ENCODE peak calls at places on chromosomes 12 and 14, in five cellular contexts. L is stomach, E is tibial nerve, N is K562, X is HepG2. Q is an unnamed sample.

GRCh38 chr12:39127401-39127800 is 222.0 kb upstream of the CPNE8 start:
- DNase-seq in N (no peak), E (no peak), X (peak; percentile 3), L (no peak), Q (no peak)

GRCh38 chr12:68148261-68148951 is 11.1 kb downstream of the IFNG start:
- DNase-seq in N (no peak), X (no peak), E (no peak), L (no peak), Q (no peak)

GRCh38 chr12:47105914-47106674 is 26.3 kb upstream of the AMIGO2 start:
- DNase-seq in E (no peak), N (no peak), X (no peak), L (peak; percentile 61), Q (no peak)

GRCh38 chr12:45178771-45179170 is 37.1 kb upstream of the ANO6 start:
- DNase-seq in E (no peak), X (no peak), L (no peak), N (no peak), Q (no peak)

GRCh38 chr12:100706029-100706428 is 88.5 kb upstream of the ANO4 start:
- DNase-seq in X (no peak), L (no peak), N (no peak), E (no peak), Q (no peak)

GRCh38 chr14:95140060-95140858 is 17.1 kb downstream of the DICER1 start:
- DNase-seq in N (no peak), L (no peak), E (no peak), X (no peak), Q (no peak)

GRCh38 chr12:111788178-111788654 is 21.5 kb downstream of the ALDH2 start:
- DNase-seq in X (no peak), E (no peak), L (peak; percentile 54), N (no peak), Q (peak; percentile 86)

GRCh38 chr14:72924332-72924731 is 1.9 kb upstream of the DCAF4 start:
- DNase-seq in E (no peak), X (peak; percentile 43), N (no peak), L (peak; percentile 56), Q (no peak)

GRCh38 chr12:70756118-70756517 is 118.9 kb upstream of the PTPRB start:
- DNase-seq in E (no peak), L (no peak), X (no peak), N (peak; percentile 51), Q (no peak)

GRCh38 chr14:36506732-36507614 is 13.1 kb downstream of the NKX2-1 start:
- DNase-seq in N (no peak), X (no peak), E (no peak), L (no peak), Q (no peak)

GRCh38 chr12:77324763-77325468 is 259.5 kb upstream of the E2F7 start:
- DNase-seq in X (peak; percentile 33), E (peak; percentile 53), N (peak; percentile 21), L (peak; percentile 79), Q (peak; percentile 80)

GRCh38 chr12:31931796-31932715 is 27.2 kb upstream of the RESF1 start:
- DNase-seq in E (no peak), X (no peak), L (no peak), N (no peak), Q (no peak)

GRCh38 chr12:41905703-41906297 is 238.9 kb downstream of the GXYLT1 start:
- DNase-seq in E (no peak), N (no peak), L (no peak), X (no peak), Q (no peak)

GRCh38 chr12:18275974-18276373 is 14.7 kb downstream of the PIK3C2G start:
- DNase-seq in E (no peak), L (no peak), X (no peak), N (no peak), Q (no peak)

GRCh38 chr12:132561784-132562156 is 48.6 kb downstream of the LRCOL1 start:
- DNase-seq in E (no peak), X (no peak), L (peak; percentile 36), N (peak; percentile 46), Q (no peak)

GRCh38 chr12:89474615-89475014 is 50.0 kb downstream of the GALNT4 start:
- DNase-seq in N (no peak), X (no peak), E (no peak), L (no peak), Q (no peak)

GRCh38 chr12:66013224-66013623 is 117.3 kb downstream of the LLPH start:
- DNase-seq in X (no peak), L (no peak), N (no peak), E (no peak), Q (no peak)

GRCh38 chr12:128613821-128614220 is 209.9 kb downstream of the SLC15A4 start:
- DNase-seq in X (no peak), N (no peak), E (no peak), L (no peak), Q (no peak)

GRCh38 chr12:62910549-62911169 is 24.3 kb downstream of the PPM1H start:
- DNase-seq in X (no peak), E (no peak), N (peak; percentile 51), L (peak; percentile 62), Q (no peak)

GRCh38 chr12:94174576-94174975 is 26.2 kb downstream of the PLXNC1 start:
- DNase-seq in X (no peak), L (no peak), E (no peak), N (no peak), Q (no peak)

GRCh38 chr12:267581-268482 is 5.2 kb upstream of the SLC6A13 start:
- DNase-seq in L (no peak), X (no peak), E (no peak), N (no peak), Q (no peak)

GRCh38 chr14:81776531-81776930 is 242.9 kb upstream of the SEL1L start:
- DNase-seq in E (no peak), X (no peak), L (no peak), N (no peak), Q (no peak)

GRCh38 chr14:32639208-32639607 is 299.5 kb upstream of the NPAS3 start:
- DNase-seq in X (no peak), E (no peak), L (no peak), N (no peak), Q (no peak)
- H3K4me1 ChIP-seq in X (no peaks in the 10 kb centered on the region), E (no peaks in the 10 kb centered on the region), L (no peaks in the 10 kb centered on the region), N (no peaks in the 10 kb centered on the region), Q (peaks cover 3% of the 10 kb centered on the region)

DNA sequence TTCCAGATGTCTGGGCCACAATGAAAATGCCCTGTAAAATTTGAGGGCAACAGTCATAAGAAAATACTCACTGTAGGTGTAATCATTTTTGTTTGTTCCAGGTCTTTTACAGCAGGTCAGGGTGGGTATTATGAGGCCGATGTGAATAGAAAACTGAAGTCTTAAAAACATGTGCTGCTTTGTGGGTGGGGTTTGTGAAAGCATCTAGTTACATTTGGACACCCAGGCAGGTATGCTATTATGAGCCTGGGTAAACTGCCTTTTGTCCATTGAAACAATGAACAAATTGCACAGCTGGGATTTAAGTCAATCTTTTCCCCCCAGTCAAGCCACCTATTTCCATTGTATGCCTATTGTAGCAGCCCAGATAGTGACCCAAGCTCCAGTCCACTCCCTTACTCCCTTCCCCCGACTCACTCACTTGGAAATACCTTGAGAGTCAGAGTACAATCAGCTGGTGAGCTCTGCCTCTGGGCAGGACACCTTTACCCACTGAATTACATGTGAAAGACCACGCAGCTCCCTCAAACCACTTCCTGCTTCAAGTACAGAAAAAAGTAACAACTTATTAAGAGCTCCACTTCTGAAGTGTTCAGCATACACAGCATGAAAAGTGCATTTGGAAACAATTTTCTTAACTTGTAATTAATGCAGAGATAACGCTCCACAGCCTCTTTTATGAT is 1.8 kb downstream of the IGF1 start:
- DNase-seq in N (no peak), E (no peak), L (peak; percentile 28), X (no peak), Q (no peak)
- TF ChIP-seq EP300 in N (no peak), E (no peak), L (no peak), X (no peak), Q (no peak)

DNA sequence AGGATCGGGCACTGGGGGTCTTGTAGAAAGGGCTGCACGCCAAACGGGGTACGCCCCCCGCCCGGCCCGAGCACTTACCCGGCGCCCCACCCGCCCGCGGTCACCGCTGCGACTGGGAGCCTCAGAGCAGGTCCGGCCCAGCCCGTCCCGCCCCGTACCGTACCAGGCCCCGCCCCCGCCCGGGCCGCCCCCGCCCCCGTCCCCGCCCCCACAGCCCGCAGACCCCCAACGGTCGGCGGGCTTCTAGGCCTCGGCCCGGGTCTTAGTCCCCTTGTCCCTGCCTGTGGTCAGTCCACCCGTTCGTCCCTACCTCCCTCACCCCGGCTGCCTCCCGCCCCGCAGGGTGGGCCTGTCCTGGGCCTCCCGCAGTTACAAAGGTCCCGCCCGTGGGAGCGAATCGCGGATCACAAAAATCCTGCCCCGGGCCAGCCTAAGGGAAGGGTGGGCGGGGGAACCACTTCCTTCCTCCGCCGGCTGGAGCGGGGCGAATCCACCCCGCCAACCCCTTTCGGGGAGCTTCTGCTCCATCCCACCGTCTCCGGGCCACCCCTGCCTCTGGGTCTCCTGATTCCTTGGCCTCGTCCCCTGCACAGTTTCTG is at the start of gene HVCN1:
- DNase-seq in E (peak; percentile 23), L (peak; percentile 55), N (peak; percentile 86), X (no peak), Q (peak; percentile 81)
- H3K4me1 ChIP-seq in E (peaks cover 9% of the 10 kb centered on the region), L (peaks cover 9% of the 10 kb centered on the region), N (peaks cover 29% of the 10 kb centered on the region), X (peaks cover 15% of the 10 kb centered on the region), Q (peaks cover 8% of the 10 kb centered on the region)

DNA sequence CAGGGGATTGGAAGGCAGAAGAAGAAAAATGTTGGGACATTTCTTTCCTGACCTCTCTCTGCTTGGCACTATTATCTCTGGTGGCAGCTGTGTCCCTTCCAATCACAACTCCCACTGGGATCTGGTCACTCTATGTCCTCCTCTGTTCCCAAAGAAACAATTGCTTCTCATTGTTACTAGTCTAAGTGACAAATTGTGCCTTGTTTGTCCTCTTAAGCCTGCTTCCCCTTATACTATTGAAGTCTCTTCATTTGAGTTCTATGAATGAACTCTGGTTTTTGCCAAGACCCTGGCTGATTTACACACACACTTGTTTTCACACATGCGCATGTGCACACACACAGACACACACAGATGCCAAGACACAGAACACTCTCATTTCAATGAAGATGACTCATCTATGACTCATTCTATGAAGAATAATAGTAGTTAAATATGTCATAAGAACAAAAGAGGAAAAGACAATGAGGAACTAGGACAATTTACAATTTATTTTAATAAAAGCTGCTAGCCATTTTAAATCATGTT is 83.0 kb upstream of the FAR2 start:
- DNase-seq in X (no peak), L (no peak), E (no peak), N (no peak), Q (peak; percentile 70)
- TF ChIP-seq EP300 in X (no peak), L (no peak), E (no peak), N (no peak), Q (no peak)

DNA sequence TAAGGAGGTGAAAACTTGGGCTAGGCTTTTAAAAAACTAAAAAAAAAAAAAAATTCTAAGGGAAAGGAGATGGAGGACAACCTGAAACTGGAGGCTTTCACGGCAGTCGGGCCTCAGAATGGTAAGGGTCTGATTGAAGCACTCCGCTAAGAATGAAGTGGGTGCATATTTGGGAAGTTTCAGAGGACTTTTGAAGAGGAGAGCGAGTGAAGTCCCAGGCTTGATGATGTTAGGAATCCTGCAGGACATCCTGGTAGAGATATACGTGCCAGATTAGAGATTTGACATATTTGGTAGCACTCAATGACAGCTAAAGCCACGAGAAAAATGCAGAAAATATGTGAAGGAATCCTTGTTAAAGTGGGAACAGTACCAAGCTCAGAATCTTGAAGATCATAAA is 186.2 kb downstream of the SNAPC1 start:
- DNase-seq in L (no peak), E (no peak), X (no peak), N (no peak), Q (no peak)
- H3K4me1 ChIP-seq in L (no peaks in the 10 kb centered on the region), E (no peaks in the 10 kb centered on the region), X (no peaks in the 10 kb centered on the region), N (no peaks in the 10 kb centered on the region), Q (no peaks in the 10 kb centered on the region)

GRCh38 chr12:75097003-75097402 is 112.6 kb downstream of the KCNC2 start:
- DNase-seq in E (no peak), N (no peak), L (no peak), X (no peak), Q (no peak)
- TF ChIP-seq EP300 in E (no peak), N (no peak), L (no peak), X (no peak), Q (no peak)

GRCh38 chr12:83123039-83123438 is 436.3 kb downstream of the TMTC2 start:
- DNase-seq in L (no peak), N (no peak), E (no peak), X (no peak), Q (no peak)
- H3K4me1 ChIP-seq in L (no peaks in the 10 kb centered on the region), N (peaks cover 6% of the 10 kb centered on the region), E (no peaks in the 10 kb centered on the region), X (no peaks in the 10 kb centered on the region), Q (peaks cover 4% of the 10 kb centered on the region)

Q was measured in sigmoid colon.